ENCODE peak calls at places on chromosome 5, in five cellular contexts. D is posterior cingulate gyrus, E is C1 segment of cervical spinal cord, Z is tibial nerve, K is heart left ventricle. T is an unnamed sample.

GRCh38 chr5:68261174-68262021 is 45.8 kb downstream of the PIK3R1 start:
- DNase-seq in D (no peak), E (no peak), Z (no peak), K (no peak), T (no peak)

GRCh38 chr5:98341038-98341710 is 432.3 kb upstream of the RGMB start:
- DNase-seq in D (no peak), E (no peak), Z (no peak), K (no peak), T (no peak)

GRCh38 chr5:128287740-128288139 is 204.2 kb downstream of the SLC12A2 start:
- DNase-seq in D (no peak), E (no peak), Z (no peak), K (no peak), T (no peak)

GRCh38 chr5:180799194-180799593 is 3.4 kb downstream of the MGAT1 start:
- DNase-seq in D (no peak), E (no peak), Z (no peak), K (no peak), T (no peak)

GRCh38 chr5:123752576-123752975 is 240.6 kb downstream of the CSNK1G3 start:
- DNase-seq in D (no peak), E (no peak), Z (no peak), K (no peak), T (no peak)

GRCh38 chr5:53071738-53072137 is 37.8 kb downstream of the MOCS2 start:
- DNase-seq in D (no peak), E (no peak), Z (no peak), K (no peak), T (no peak)

GRCh38 chr5:123518111-123518510 is 6.1 kb downstream of the CSNK1G3 start:
- DNase-seq in D (no peak), E (no peak), Z (no peak), K (no peak), T (no peak)

GRCh38 chr5:115415143-115415491 is 118.7 kb upstream of the CCDC112 start:
- DNase-seq in D (no peak), E (no peak), Z (no peak), K (peak), T (peak)

GRCh38 chr5:66959668-66960067 is 236.9 kb downstream of the CD180 start:
- DNase-seq in D (no peak), E (no peak), Z (no peak), K (no peak), T (no peak)

GRCh38 chr5:60585618-60586017 is 114.3 kb downstream of the DEPDC1B start:
- DNase-seq in D (no peak), E (no peak), Z (no peak), K (no peak), T (no peak)

GRCh38 chr5:135127604-135128240 is 93.7 kb upstream of the PITX1 start:
- DNase-seq in D (no peak), E (no peak), Z (no peak), K (no peak), T (no peak)

GRCh38 chr5:150589791-150590601 is 50.5 kb upstream of the SYNPO start:
- DNase-seq in D (no peak), E (no peak), Z (peak), K (peak), T (no peak)

GRCh38 chr5:127513571-127513970 is 3.9 kb upstream of the PRRC1 start:
- DNase-seq in D (no peak), E (no peak), Z (no peak), K (no peak), T (no peak)

GRCh38 chr5:2903451-2904395 is 152.2 kb upstream of the IRX2 start:
- DNase-seq in D (no peak), E (no peak), Z (no peak), K (no peak), T (no peak)

GRCh38 chr5:68683632-68684035 is 410.2 kb upstream of the SLC30A5 start:
- DNase-seq in D (no peak), E (no peak), Z (no peak), K (no peak), T (no peak)

T was measured in neuronal stem cell.